ENCODE peak calls at places on chromosomes 2 and 18, in four cellular contexts. G is K562, H is HL-60, D is A549. N is an unnamed sample.

GRCh38 chr18:31203794-31204148 is 41.1 kb upstream of the DSC1 start:
- DNase-seq in H (no peak), G (no peak), D (no peak), N (no peak)

GRCh38 chr2:95356821-95357700 is 45.4 kb upstream of the FAHD2A start:
- DNase-seq in H (no peak), D (no peak), G (no peak), N (no peak)

GRCh38 chr2:177296047-177296446 is 31.5 kb upstream of the NFE2L2 start:
- DNase-seq in G (no peak), H (no peak), D (peak), N (no peak)

GRCh38 chr2:100470898-100471514 is 724 bp downstream of the NMS start:
- DNase-seq in H (no peak), D (no peak), G (peak), N (no peak)

GRCh38 chr2:234287650-234288049 is 209.2 kb downstream of the ARL4C start:
- DNase-seq in D (no peak), H (no peak), G (no peak), N (no peak)

GRCh38 chr2:173021939-173022371 is 53.7 kb upstream of the MAP3K20 start:
- DNase-seq in G (peak), D (peak), H (no peak), N (no peak)

GRCh38 chr18:49305688-49306336 is 154.6 kb downstream of the DYM start:
- DNase-seq in D (no peak), G (no peak), H (no peak), N (no peak)

GRCh38 chr2:226074391-226074790 is 674.9 kb downstream of the NYAP2 start:
- DNase-seq in G (no peak), D (no peak), H (no peak), N (no peak)

GRCh38 chr2:25692737-25693445 is 19.5 kb upstream of the DTNB start:
- DNase-seq in D (no peak), H (no peak), G (no peak), N (no peak)

GRCh38 chr2:82790277-82791021 is 1668.6 kb downstream of the SUCLG1 start:
- DNase-seq in H (no peak), G (no peak), D (no peak), N (peak)

GRCh38 chr2:29847901-29848300 is 73.5 kb downstream of the ALK start:
- DNase-seq in G (no peak), H (no peak), D (no peak), N (no peak)

GRCh38 chr2:161988589-161988988 is 85.4 kb downstream of the DPP4 start:
- DNase-seq in D (no peak), G (no peak), H (no peak), N (no peak)

GRCh38 chr2:16513626-16514025 is 152.0 kb downstream of the CYRIA start:
- DNase-seq in H (no peak), D (no peak), G (no peak), N (no peak)

DNA sequence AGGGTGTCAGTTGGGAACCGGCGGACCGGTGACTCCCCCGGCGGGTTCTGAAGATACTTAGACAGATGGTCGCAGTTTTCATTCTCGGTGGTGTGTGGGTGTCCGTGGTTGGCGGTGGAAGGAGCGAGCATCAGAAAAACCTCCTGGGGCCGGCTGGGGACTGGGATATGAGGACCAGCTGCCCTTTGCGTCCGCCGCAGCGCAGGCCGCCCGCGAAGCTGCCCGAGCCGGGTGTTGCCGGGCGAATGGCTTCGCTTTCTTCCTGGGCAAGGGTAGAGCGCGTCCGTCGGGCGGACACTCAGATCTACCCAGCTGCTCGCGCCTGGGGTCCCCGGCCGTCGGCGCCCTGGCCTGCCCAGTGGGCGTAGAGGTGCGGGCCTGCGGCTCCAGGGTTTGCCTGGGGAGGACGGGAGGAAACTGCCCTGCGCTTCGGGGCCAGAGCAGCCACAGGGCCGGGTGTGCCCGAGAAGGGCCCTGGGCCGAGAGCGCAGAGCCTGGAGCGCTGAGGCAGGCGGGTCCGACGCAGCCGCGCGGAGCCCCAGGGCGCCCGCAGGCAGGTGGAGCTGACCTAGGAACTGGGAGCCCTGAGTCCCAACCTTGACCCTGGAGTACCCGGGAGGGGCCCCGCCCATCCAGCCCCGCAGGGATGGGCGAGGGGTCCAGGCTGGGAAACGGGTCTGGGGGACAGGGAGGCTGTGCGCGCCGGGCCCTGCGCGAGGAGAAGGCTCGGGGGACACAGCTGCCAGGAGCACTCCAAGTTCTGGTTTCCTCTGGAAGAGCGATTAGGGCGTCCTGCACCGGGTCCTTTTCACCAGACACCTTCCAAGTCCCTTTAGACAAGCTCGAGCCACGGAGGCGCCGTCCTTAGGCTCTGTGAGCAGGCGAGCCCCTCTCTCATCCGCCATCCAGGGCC is 1.3 kb downstream of the TWIST2 start:
- DNase-seq in D (no peak), H (no peak), G (no peak), N (no peak)
- H3K4me3 ChIP-seq in D (peak), H (no peak), G (no peak), N (peak)

DNA sequence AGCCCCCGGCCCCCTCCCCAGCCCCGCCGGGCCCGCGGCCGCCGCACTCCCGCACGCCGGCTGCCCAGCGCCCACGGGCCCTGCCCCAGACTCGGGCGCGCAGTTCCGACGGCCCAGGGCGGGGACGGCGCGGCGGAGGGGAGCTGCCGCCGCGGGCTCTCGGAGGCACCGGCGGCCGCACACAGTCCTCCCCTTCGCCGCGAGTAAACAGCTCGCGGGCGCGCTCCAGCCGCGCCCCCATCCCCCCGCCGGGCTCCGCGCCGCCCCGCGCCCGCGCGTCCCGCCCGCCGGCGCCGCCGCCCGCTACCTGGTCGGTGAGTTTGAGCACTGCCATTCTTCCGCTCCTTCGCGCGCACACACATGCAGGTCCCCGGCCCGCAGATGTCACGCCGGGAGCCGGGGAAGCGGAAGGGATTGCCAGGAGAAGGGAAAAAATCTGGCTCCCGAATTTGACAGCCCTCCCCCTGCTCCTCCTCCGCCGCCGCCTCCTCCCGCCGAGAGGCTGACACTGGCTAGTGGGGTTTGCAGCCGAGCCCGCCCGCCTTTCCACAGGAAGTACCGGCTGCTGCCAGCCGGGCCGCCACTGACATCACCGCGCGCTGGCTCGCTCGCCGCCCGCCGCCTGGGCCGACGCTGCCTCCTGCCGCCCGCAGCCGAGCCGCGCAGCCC is at the start of gene ANKRD44:
- DNase-seq in D (peak), H (peak), G (peak), N (no peak)
- TF ChIP-seq REST in D (no peak), H (no peak), G (no peak), N (no peak)

GRCh38 chr18:63936932-63937393 is 12.1 kb upstream of the HMSD start:
- DNase-seq in D (no peak), H (no peak), G (no peak), N (no peak)
- H3K4me3 ChIP-seq in D (peak), H (no peak), G (no peak), N (peak)

GRCh38 chr2:222862068-222862914 is 1.5 kb downstream of the ACSL3 start:
- DNase-seq in H (no peak), D (no peak), G (no peak), N (no peak)

GRCh38 chr2:222861411-222862067 is 703 bp downstream of the ACSL3 start:
- DNase-seq in D (no peak), H (no peak), G (peak), N (no peak)

GRCh38 chr2:222859786-222860726 is 780 bp upstream of the ACSL3 start:
- DNase-seq in H (peak), G (no peak), D (peak), N (no peak)

GRCh38 chr2:222862915-222863544 is 2.2 kb downstream of the ACSL3 start:
- DNase-seq in G (no peak), D (no peak), H (no peak), N (no peak)

GRCh38 chr2:222860740-222861410 is at the start of gene ACSL3:
- DNase-seq in G (peak), D (peak), H (peak), N (no peak)
- TF ChIP-seq REST in G (no peak), D (no peak), H (peak), N (no peak)

GRCh38 chr2:159054032-159054334 is 85.5 kb downstream of the TANC1 start:
- DNase-seq in G (no peak), D (no peak), H (no peak), N (no peak)
- H3K4me3 ChIP-seq in G (no peak), D (no peak), H (no peak), N (no peak)

DNA sequence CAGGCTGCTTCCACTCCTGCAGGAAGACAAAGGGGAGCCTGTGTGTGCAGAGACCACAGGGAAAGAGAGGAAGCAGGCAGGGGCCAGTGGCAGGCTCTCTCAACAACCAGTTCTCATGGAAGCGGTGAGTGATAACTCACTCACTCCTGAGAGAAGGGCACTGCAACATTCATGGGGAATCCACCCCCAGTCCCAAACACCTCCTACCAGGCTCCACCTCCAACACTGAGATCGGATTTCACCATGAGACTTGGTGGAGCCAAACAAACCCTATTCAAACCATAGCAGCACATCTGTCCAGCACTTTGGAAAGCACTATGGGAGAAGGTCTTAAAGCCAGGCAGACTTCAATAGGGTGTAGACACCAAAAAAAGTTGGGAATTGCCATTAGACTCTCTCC is 345.7 kb upstream of the SPRED2 start:
- DNase-seq in D (no peak), G (no peak), H (no peak), N (no peak)
- TF ChIP-seq REST in D (no peak), G (no peak), H (no peak), N (no peak)

GRCh38 chr2:8249769-8250168 is 432.1 kb upstream of the ID2 start:
- DNase-seq in H (no peak), G (no peak), D (no peak), N (no peak)

GRCh38 chr2:8248623-8248957 is 433.3 kb upstream of the ID2 start:
- DNase-seq in H (no peak), D (no peak), G (no peak), N (no peak)

GRCh38 chr2:8251291-8251690 is 430.6 kb upstream of the ID2 start:
- DNase-seq in G (no peak), D (no peak), H (peak), N (no peak)

GRCh38 chr2:8249191-8249590 is 432.7 kb upstream of the ID2 start:
- DNase-seq in H (no peak), D (no peak), G (no peak), N (no peak)

GRCh38 chr2:8247905-8248622 is 433.8 kb upstream of the ID2 start:
- DNase-seq in H (no peak), G (no peak), D (no peak), N (no peak)
- H3K4me3 ChIP-seq in H (no peak), G (no peak), D (no peak), N (no peak)

DNA sequence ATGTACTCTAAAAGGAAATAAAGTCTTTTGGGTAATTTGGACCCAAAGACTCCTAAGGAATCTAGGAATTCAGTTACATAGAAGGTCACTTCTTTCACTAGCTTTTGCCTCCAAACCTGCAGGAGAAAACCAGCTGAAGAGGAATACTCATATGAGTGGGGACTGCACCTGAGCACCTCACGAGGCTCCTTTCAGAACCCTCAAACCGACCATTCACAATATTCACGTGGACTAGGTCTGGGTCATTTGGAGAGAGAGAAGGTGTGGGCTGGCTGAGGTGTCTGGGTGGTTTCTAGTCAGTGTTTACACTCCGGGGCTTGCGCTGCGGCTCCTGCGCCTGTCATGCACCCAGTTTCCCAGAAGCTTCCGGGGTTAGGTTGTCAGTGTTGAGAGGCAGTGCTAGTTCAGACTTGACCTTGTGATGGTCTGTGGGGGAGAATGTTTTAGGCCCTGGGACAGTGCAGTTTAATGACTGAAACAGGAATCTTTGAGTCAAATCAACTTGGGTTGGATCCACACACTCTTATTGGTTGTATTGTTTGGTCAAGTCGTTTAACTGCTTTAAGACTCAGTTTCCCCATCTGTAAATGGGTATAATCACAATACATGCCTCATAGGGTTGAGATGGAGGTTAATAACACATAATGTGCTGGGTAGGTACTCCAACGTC is 78.4 kb downstream of the LIMS1 start:
- DNase-seq in D (no peak), H (no peak), G (peak), N (no peak)
- TF ChIP-seq REST in D (no peak), H (no peak), G (no peak), N (no peak)

GRCh38 chr2:230924470-230925341 is at the start of gene GPR55:
- DNase-seq in H (peak), G (peak), D (peak), N (no peak)
- H3K4me3 ChIP-seq in H (peak), G (no peak), D (no peak), N (no peak)

GRCh38 chr18:46920067-46920466 is 2.7 kb downstream of the KATNAL2 start:
- DNase-seq in H (no peak), D (no peak), G (no peak), N (no peak)

GRCh38 chr18:46915800-46916550 is 1.3 kb downstream of the PIAS2 start:
- DNase-seq in H (no peak), G (peak), D (no peak), N (no peak)

GRCh38 chr18:46916551-46917107 is 678 bp downstream of the PIAS2 start:
- DNase-seq in H (peak), D (no peak), G (no peak), N (no peak)

GRCh38 chr18:46917808-46918600 is 602 bp downstream of the KATNAL2 start:
- DNase-seq in D (no peak), G (peak), H (no peak), N (no peak)

GRCh38 chr18:46917108-46917807 is at the start of the genes KATNAL2 and PIAS2:
- DNase-seq in G (peak), H (peak), D (peak), N (no peak)
- TF ChIP-seq REST in G (no peak), H (no peak), D (no peak), N (no peak)